ENCODE peak calls at places on chromosomes 13 and 19, in seven cellular contexts. One of them, this sample, is unnamed.

GRCh38 chr13:46288570-46289259 is 77.0 kb downstream of the LRRC63 start:
- DNase-seq in breast epithelium: no peak
- DNase-seq in endodermal cell: no peak
- DNase-seq in brain microvascular endothelial cell: peak; percentile 36
- DNase-seq in CD4-positive, alpha-beta T cell: no peak
- DNase-seq in GM23248: peak; percentile 62
- DNase-seq in ascending aorta: no peak
- DNase-seq in this sample: peak; percentile 72

GRCh38 chr13:106649495-106649894 is 81.6 kb upstream of the ARGLU1 start:
- DNase-seq in breast epithelium: no peak
- DNase-seq in endodermal cell: no peak
- DNase-seq in brain microvascular endothelial cell: peak; percentile 31
- DNase-seq in CD4-positive, alpha-beta T cell: no peak
- DNase-seq in GM23248: peak; percentile 13
- DNase-seq in ascending aorta: no peak
- DNase-seq in this sample: no peak

GRCh38 chr13:111867657-111868056 is 199.3 kb upstream of the SOX1 start:
- DNase-seq in breast epithelium: no peak
- DNase-seq in endodermal cell: no peak
- DNase-seq in brain microvascular endothelial cell: no peak
- DNase-seq in CD4-positive, alpha-beta T cell: no peak
- DNase-seq in GM23248: no peak
- DNase-seq in ascending aorta: no peak
- DNase-seq in this sample: no peak

GRCh38 chr19:48183356-48183755 is 12.9 kb downstream of the ZSWIM9 start:
- DNase-seq in breast epithelium: no peak
- DNase-seq in endodermal cell: no peak
- DNase-seq in brain microvascular endothelial cell: no peak
- DNase-seq in CD4-positive, alpha-beta T cell: no peak
- DNase-seq in GM23248: no peak
- DNase-seq in ascending aorta: no peak
- DNase-seq in this sample: no peak

GRCh38 chr19:56139847-56140582 is 1.1 kb upstream of the ZNF444 start:
- DNase-seq in breast epithelium: peak; percentile 35
- DNase-seq in endodermal cell: no peak
- DNase-seq in brain microvascular endothelial cell: no peak
- DNase-seq in CD4-positive, alpha-beta T cell: no peak
- DNase-seq in GM23248: peak; percentile 45
- DNase-seq in ascending aorta: no peak
- DNase-seq in this sample: no peak

GRCh38 chr19:35431147-35431807 is 16.8 kb upstream of the FFAR2 start:
- DNase-seq in breast epithelium: no peak
- DNase-seq in endodermal cell: no peak
- DNase-seq in brain microvascular endothelial cell: no peak
- DNase-seq in CD4-positive, alpha-beta T cell: no peak
- DNase-seq in GM23248: no peak
- DNase-seq in ascending aorta: no peak
- DNase-seq in this sample: peak; percentile 38

GRCh38 chr19:1213391-1214286 is 8.1 kb downstream of the STK11 start:
- DNase-seq in breast epithelium: peak; percentile 41
- DNase-seq in endodermal cell: no peak
- DNase-seq in brain microvascular endothelial cell: peak; percentile 73
- DNase-seq in CD4-positive, alpha-beta T cell: peak; percentile 19
- DNase-seq in GM23248: peak; percentile 71
- DNase-seq in ascending aorta: peak; percentile 65
- DNase-seq in this sample: peak; percentile 75

GRCh38 chr13:77310579-77311279 is 16.2 kb downstream of the MYCBP2 start:
- DNase-seq in breast epithelium: no peak
- DNase-seq in endodermal cell: no peak
- DNase-seq in brain microvascular endothelial cell: no peak
- DNase-seq in CD4-positive, alpha-beta T cell: no peak
- DNase-seq in GM23248: peak; percentile 50
- DNase-seq in ascending aorta: no peak
- DNase-seq in this sample: no peak

GRCh38 chr19:4375164-4375619 is 25.2 kb downstream of the SH3GL1 start:
- DNase-seq in breast epithelium: no peak
- DNase-seq in endodermal cell: peak; percentile 91
- DNase-seq in brain microvascular endothelial cell: no peak
- DNase-seq in CD4-positive, alpha-beta T cell: no peak
- DNase-seq in GM23248: no peak
- DNase-seq in ascending aorta: no peak
- DNase-seq in this sample: no peak

GRCh38 chr13:99805361-99805760 is 166.2 kb downstream of the ZIC5 start:
- DNase-seq in breast epithelium: no peak
- DNase-seq in endodermal cell: peak; percentile 86
- DNase-seq in brain microvascular endothelial cell: no peak
- DNase-seq in CD4-positive, alpha-beta T cell: no peak
- DNase-seq in GM23248: no peak
- DNase-seq in ascending aorta: no peak
- DNase-seq in this sample: no peak

GRCh38 chr13:23621316-23621645 is 51.1 kb downstream of the TNFRSF19 start:
- DNase-seq in breast epithelium: no peak
- DNase-seq in endodermal cell: no peak
- DNase-seq in brain microvascular endothelial cell: peak; percentile 94
- DNase-seq in CD4-positive, alpha-beta T cell: no peak
- DNase-seq in GM23248: peak; percentile 95
- DNase-seq in ascending aorta: no peak
- DNase-seq in this sample: no peak

GRCh38 chr19:10184636-10185035 is 10.1 kb downstream of the DNMT1 start:
- DNase-seq in breast epithelium: peak; percentile 75
- DNase-seq in endodermal cell: no peak
- DNase-seq in brain microvascular endothelial cell: no peak
- DNase-seq in CD4-positive, alpha-beta T cell: no peak
- DNase-seq in GM23248: no peak
- DNase-seq in ascending aorta: no peak
- DNase-seq in this sample: no peak

GRCh38 chr13:31209172-31209818 is 9.5 kb downstream of the B3GLCT start:
- DNase-seq in breast epithelium: peak; percentile 18
- DNase-seq in endodermal cell: peak; percentile 73
- DNase-seq in brain microvascular endothelial cell: no peak
- DNase-seq in CD4-positive, alpha-beta T cell: no peak
- DNase-seq in GM23248: peak; percentile 79
- DNase-seq in ascending aorta: no peak
- DNase-seq in this sample: no peak

GRCh38 chr13:50543767-50544166 is 299.7 kb downstream of the DLEU7 start:
- DNase-seq in breast epithelium: no peak
- DNase-seq in endodermal cell: no peak
- DNase-seq in brain microvascular endothelial cell: peak; percentile 84
- DNase-seq in CD4-positive, alpha-beta T cell: no peak
- DNase-seq in GM23248: peak; percentile 84
- DNase-seq in ascending aorta: no peak
- DNase-seq in this sample: no peak

GRCh38 chr19:32231020-32231419 is 114.4 kb upstream of the ZNF507 start:
- DNase-seq in breast epithelium: no peak
- DNase-seq in endodermal cell: no peak
- DNase-seq in brain microvascular endothelial cell: no peak
- DNase-seq in CD4-positive, alpha-beta T cell: no peak
- DNase-seq in GM23248: no peak
- DNase-seq in ascending aorta: no peak
- DNase-seq in this sample: no peak

GRCh38 chr19:40467007-40467565 is 285 bp downstream of the SPTBN4 start:
- DNase-seq in breast epithelium: no peak
- DNase-seq in endodermal cell: peak; percentile 56
- DNase-seq in brain microvascular endothelial cell: no peak
- DNase-seq in CD4-positive, alpha-beta T cell: no peak
- DNase-seq in GM23248: peak; percentile 51
- DNase-seq in ascending aorta: no peak
- DNase-seq in this sample: no peak

GRCh38 chr19:16327501-16327900 is 2.9 kb downstream of the KLF2 start:
- DNase-seq in breast epithelium: no peak
- DNase-seq in endodermal cell: no peak
- DNase-seq in brain microvascular endothelial cell: no peak
- DNase-seq in CD4-positive, alpha-beta T cell: peak; percentile 17
- DNase-seq in GM23248: peak; percentile 36
- DNase-seq in ascending aorta: no peak
- DNase-seq in this sample: no peak

GRCh38 chr19:16330368-16330801 is 5.8 kb downstream of the KLF2 start:
- DNase-seq in breast epithelium: no peak
- DNase-seq in endodermal cell: peak; percentile 71
- DNase-seq in brain microvascular endothelial cell: peak; percentile 92
- DNase-seq in CD4-positive, alpha-beta T cell: peak; percentile 94
- DNase-seq in GM23248: peak; percentile 98
- DNase-seq in ascending aorta: peak; percentile 86
- DNase-seq in this sample: peak; percentile 44

GRCh38 chr19:16327911-16328823 is 3.5 kb downstream of the KLF2 start:
- DNase-seq in breast epithelium: peak; percentile 62
- DNase-seq in endodermal cell: no peak
- DNase-seq in brain microvascular endothelial cell: no peak
- DNase-seq in CD4-positive, alpha-beta T cell: peak; percentile 41
- DNase-seq in GM23248: peak; percentile 93
- DNase-seq in ascending aorta: peak; percentile 80
- DNase-seq in this sample: peak; percentile 100

GRCh38 chr19:16327131-16327450 is 2.5 kb downstream of the KLF2 start:
- DNase-seq in breast epithelium: no peak
- DNase-seq in endodermal cell: no peak
- DNase-seq in brain microvascular endothelial cell: no peak
- DNase-seq in CD4-positive, alpha-beta T cell: no peak
- DNase-seq in GM23248: peak; percentile 28
- DNase-seq in ascending aorta: no peak
- DNase-seq in this sample: no peak

DNA sequence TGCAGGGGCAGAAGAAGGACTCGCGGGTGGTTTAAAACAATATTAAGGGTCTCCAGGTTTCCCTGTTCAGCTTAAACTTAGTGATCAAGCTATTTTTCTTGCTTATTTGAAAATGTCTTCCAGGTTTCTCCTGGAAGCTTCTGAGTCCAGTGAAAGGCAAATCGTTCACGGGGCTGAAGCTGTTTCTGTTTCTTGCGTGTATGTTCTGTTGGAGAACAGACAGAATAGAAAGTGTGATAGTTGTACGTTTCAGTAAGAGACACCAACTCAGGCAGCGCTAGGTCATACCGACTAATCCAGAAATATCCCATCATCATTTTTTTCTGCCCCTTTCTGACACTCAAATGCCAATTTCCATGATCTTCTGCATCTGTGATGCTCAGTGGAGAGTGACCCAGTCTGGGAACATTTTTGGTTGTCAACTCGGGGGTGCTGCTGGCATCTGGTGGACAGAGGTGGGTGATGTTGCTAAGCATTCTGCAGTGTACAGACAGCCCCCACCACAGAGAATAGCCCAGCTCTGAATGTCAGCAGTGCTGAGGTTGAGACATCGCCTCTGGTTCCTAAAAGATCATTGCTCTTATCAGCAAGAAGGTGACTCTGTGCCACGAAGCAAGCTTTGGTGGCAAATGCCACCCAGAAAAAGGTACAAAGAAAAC is 4.3 kb downstream of the KLF2 start:
- DNase-seq in breast epithelium: no peak
- DNase-seq in endodermal cell: no peak
- DNase-seq in brain microvascular endothelial cell: no peak
- DNase-seq in CD4-positive, alpha-beta T cell: peak; percentile 41
- DNase-seq in GM23248: peak; percentile 58
- DNase-seq in ascending aorta: no peak
- DNase-seq in this sample: no peak
- H3K27ac ChIP-seq in breast epithelium: peak overlapping the region; percentile 69
- H3K27ac ChIP-seq in endodermal cell: no peak overlapping the region
- H3K27ac ChIP-seq in brain microvascular endothelial cell: no peak overlapping the region
- H3K27ac ChIP-seq in CD4-positive, alpha-beta T cell: peak overlapping the region; percentile 77
- H3K27ac ChIP-seq in GM23248: peak overlapping the region; percentile 81
- H3K27ac ChIP-seq in ascending aorta: peak overlapping the region; percentile 86
- H3K27ac ChIP-seq in this sample: peak overlapping the region; percentile 63

GRCh38 chr13:54373211-54373610 is 1344.6 kb downstream of the OLFM4 start:
- DNase-seq in breast epithelium: no peak
- DNase-seq in endodermal cell: peak; percentile 71
- DNase-seq in brain microvascular endothelial cell: no peak
- DNase-seq in CD4-positive, alpha-beta T cell: no peak
- DNase-seq in GM23248: no peak
- DNase-seq in ascending aorta: no peak
- DNase-seq in this sample: no peak
- H3K27ac ChIP-seq in breast epithelium: no peak overlapping the region
- H3K27ac ChIP-seq in endodermal cell: no peak overlapping the region
- H3K27ac ChIP-seq in brain microvascular endothelial cell: no peak overlapping the region
- H3K27ac ChIP-seq in CD4-positive, alpha-beta T cell: no peak overlapping the region
- H3K27ac ChIP-seq in GM23248: no peak overlapping the region
- H3K27ac ChIP-seq in ascending aorta: no peak overlapping the region
- H3K27ac ChIP-seq in this sample: no peak overlapping the region

GRCh38 chr13:33352520-33352919 is 67.0 kb upstream of the STARD13 start:
- DNase-seq in breast epithelium: no peak
- DNase-seq in endodermal cell: no peak
- DNase-seq in brain microvascular endothelial cell: no peak
- DNase-seq in CD4-positive, alpha-beta T cell: no peak
- DNase-seq in GM23248: no peak
- DNase-seq in ascending aorta: no peak
- DNase-seq in this sample: no peak
- H3K27ac ChIP-seq in breast epithelium: peak overlapping the region; percentile 48
- H3K27ac ChIP-seq in endodermal cell: no peak overlapping the region
- H3K27ac ChIP-seq in brain microvascular endothelial cell: no peak overlapping the region
- H3K27ac ChIP-seq in CD4-positive, alpha-beta T cell: no peak overlapping the region
- H3K27ac ChIP-seq in GM23248: no peak overlapping the region
- H3K27ac ChIP-seq in ascending aorta: peak overlapping the region; percentile 2
- H3K27ac ChIP-seq in this sample: no peak overlapping the region

GRCh38 chr19:36604656-36605100 is 435 bp upstream of the ZNF382 start:
- DNase-seq in breast epithelium: peak; percentile 20
- DNase-seq in endodermal cell: peak; percentile 60
- DNase-seq in brain microvascular endothelial cell: peak; percentile 54
- DNase-seq in CD4-positive, alpha-beta T cell: peak; percentile 79
- DNase-seq in GM23248: peak; percentile 77
- DNase-seq in ascending aorta: peak; percentile 51
- DNase-seq in this sample: peak; percentile 81

GRCh38 chr19:36605839-36606478 is 846 bp downstream of the ZNF382 start:
- DNase-seq in breast epithelium: no peak
- DNase-seq in endodermal cell: no peak
- DNase-seq in brain microvascular endothelial cell: no peak
- DNase-seq in CD4-positive, alpha-beta T cell: no peak
- DNase-seq in GM23248: no peak
- DNase-seq in ascending aorta: no peak
- DNase-seq in this sample: no peak

DNA sequence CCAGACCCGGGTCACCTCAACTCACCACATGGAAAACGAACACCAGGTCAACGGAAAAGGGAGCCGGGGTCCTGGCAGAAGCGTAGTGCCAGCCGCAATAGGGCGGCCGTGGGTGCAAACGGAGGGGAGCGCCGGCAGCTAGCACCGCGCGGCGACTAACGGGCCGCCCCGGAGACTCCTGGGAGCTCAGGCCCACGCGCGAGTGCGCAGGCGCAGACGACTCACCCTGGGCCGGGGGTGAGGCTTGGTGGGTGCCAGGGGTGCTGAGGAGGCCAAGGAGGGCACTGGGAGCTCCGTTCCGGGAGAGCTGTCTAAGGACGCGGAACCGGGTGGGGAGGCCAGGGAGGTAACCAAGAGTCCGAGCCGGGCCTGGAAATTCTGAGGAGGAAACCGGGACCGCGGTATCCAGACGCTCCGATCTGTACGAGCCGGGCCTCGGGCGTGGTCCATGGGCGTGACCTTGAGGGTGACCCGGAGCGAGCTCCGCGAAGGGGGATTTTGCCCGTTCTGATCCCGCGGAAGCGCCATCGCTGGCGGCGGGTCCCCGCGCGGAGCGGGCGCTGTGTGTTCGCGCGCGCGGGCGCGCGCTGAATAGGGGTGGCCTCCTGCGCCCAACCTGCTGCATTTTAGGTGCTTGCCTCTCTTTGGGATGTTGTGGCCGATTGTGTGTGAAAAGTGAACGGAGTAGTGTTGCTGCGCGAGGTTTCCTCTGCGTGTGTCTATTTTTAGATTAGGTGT is at the start of gene ZNF382:
- DNase-seq in breast epithelium: peak; percentile 18
- DNase-seq in endodermal cell: peak; percentile 84
- DNase-seq in brain microvascular endothelial cell: peak; percentile 43
- DNase-seq in CD4-positive, alpha-beta T cell: peak; percentile 82
- DNase-seq in GM23248: peak; percentile 85
- DNase-seq in ascending aorta: peak; percentile 9
- DNase-seq in this sample: peak; percentile 84
- H3K27ac ChIP-seq in breast epithelium: peak within 1 kb of the TSS; percentile 76
- H3K27ac ChIP-seq in endodermal cell: peak within 1 kb of the TSS; percentile 66
- H3K27ac ChIP-seq in brain microvascular endothelial cell: peak within 1 kb of the TSS; percentile 59
- H3K27ac ChIP-seq in CD4-positive, alpha-beta T cell: peak within 1 kb of the TSS; percentile 95
- H3K27ac ChIP-seq in GM23248: peak within 1 kb of the TSS; percentile 61
- H3K27ac ChIP-seq in ascending aorta: peak within 1 kb of the TSS; percentile 70
- H3K27ac ChIP-seq in this sample: peak within 1 kb of the TSS; percentile 90